ENCODE peak calls at places on chromosomes 5 and 9, in four cellular contexts. One of them, this sample, is unnamed.
A peak's percentile ranks its signal among the peaks of the same experiment; 100 is the strongest.

GRCh38 chr9:124163988-124164350 is 93.8 kb upstream of the NEK6 start:
- DNase-seq in fibroblast of the aortic adventitia: no peak
- DNase-seq in T-helper 9 cell: no peak
- DNase-seq in endothelial cell: no peak
- DNase-seq in this sample: no peak

GRCh38 chr9:94545940-94546339 is 8.9 kb upstream of the PCAT7 start:
- DNase-seq in fibroblast of the aortic adventitia: no peak
- DNase-seq in T-helper 9 cell: no peak
- DNase-seq in endothelial cell: no peak
- DNase-seq in this sample: no peak

GRCh38 chr5:156411-157072 is 34.8 kb upstream of the LRRC14B start:
- DNase-seq in fibroblast of the aortic adventitia: no peak
- DNase-seq in T-helper 9 cell: no peak
- DNase-seq in endothelial cell: no peak
- DNase-seq in this sample: no peak

GRCh38 chr5:172496671-172497371 is 42.5 kb upstream of the SH3PXD2B start:
- DNase-seq in fibroblast of the aortic adventitia: peak; percentile 74
- DNase-seq in T-helper 9 cell: no peak
- DNase-seq in endothelial cell: no peak
- DNase-seq in this sample: no peak

GRCh38 chr9:137217276-137218211 is 4.5 kb downstream of the RNF208 start:
- DNase-seq in fibroblast of the aortic adventitia: peak; percentile 24
- DNase-seq in T-helper 9 cell: no peak
- DNase-seq in endothelial cell: peak; percentile 42
- DNase-seq in this sample: no peak

GRCh38 chr9:86519216-86519615 is 165.0 kb upstream of the TUT7 start:
- DNase-seq in fibroblast of the aortic adventitia: peak; percentile 53
- DNase-seq in T-helper 9 cell: no peak
- DNase-seq in endothelial cell: no peak
- DNase-seq in this sample: no peak

GRCh38 chr5:134525687-134526482 is 415 bp downstream of the JADE2 start:
- DNase-seq in fibroblast of the aortic adventitia: peak; percentile 82
- DNase-seq in T-helper 9 cell: peak; percentile 51
- DNase-seq in endothelial cell: peak; percentile 56
- DNase-seq in this sample: peak; percentile 61

GRCh38 chr5:32916648-32917047 is 205.5 kb downstream of the NPR3 start:
- DNase-seq in fibroblast of the aortic adventitia: peak; percentile 59
- DNase-seq in T-helper 9 cell: no peak
- DNase-seq in endothelial cell: no peak
- DNase-seq in this sample: no peak

GRCh38 chr9:9078301-9078700 is 1278.7 kb upstream of the DMAC1 start:
- DNase-seq in fibroblast of the aortic adventitia: no peak
- DNase-seq in T-helper 9 cell: no peak
- DNase-seq in endothelial cell: no peak
- DNase-seq in this sample: no peak

This sample was measured in neural crest cell.